ENCODE peak calls at places on chromosomes 3 and 15, in five cellular contexts. S is right atrium auricular region, G is GM23248, E is SJSA1, Z is heart left ventricle. X is an unnamed sample.

GRCh38 chr3:135556184-135556583 is 409.3 kb upstream of the PPP2R3A start:
- DNase-seq in S (no peak), G (peak; percentile 8), E (no peak), Z (no peak), X (no peak)

GRCh38 chr3:182989566-182989965 is 9.2 kb upstream of the DCUN1D1 start:
- DNase-seq in S (peak; percentile 30), G (no peak), Z (no peak), E (no peak), X (no peak)

GRCh38 chr15:52733696-52734255 is 54.6 kb upstream of the ATOSA start:
- DNase-seq in E (no peak), G (peak; percentile 29), Z (no peak), S (no peak), X (no peak)

GRCh38 chr3:141275032-141275422 is 43.4 kb downstream of the PXYLP1 start:
- DNase-seq in S (no peak), E (no peak), Z (no peak), G (peak; percentile 79), X (peak; percentile 46)

GRCh38 chr3:38006445-38006995 is 15.9 kb downstream of the VILL start:
- DNase-seq in Z (peak; percentile 26), E (no peak), G (no peak), S (no peak), X (no peak)

GRCh38 chr15:40927497-40928346 is 1.4 kb upstream of the DLL4 start:
- DNase-seq in Z (peak; percentile 34), E (no peak), S (no peak), G (peak; percentile 24), X (no peak)

GRCh38 chr3:149765762-149766334 is 13.6 kb upstream of the COMMD2 start:
- DNase-seq in Z (no peak), S (no peak), E (peak; percentile 52), G (peak; percentile 66), X (no peak)

GRCh38 chr3:137930976-137931375 is 79.0 kb upstream of the CLDN18 start:
- DNase-seq in E (no peak), S (no peak), G (no peak), Z (no peak), X (no peak)

GRCh38 chr15:89104172-89104564 is 15.9 kb downstream of the ABHD2 start:
- DNase-seq in Z (peak; percentile 41), S (no peak), G (peak; percentile 69), E (no peak), X (no peak)

GRCh38 chr3:11641683-11642407 is 1.9 kb downstream of the VGLL4 start:
- DNase-seq in E (peak; percentile 64), G (peak; percentile 76), Z (no peak), S (no peak), X (no peak)

GRCh38 chr3:185582871-185583270 is 3.2 kb upstream of the SENP2 start:
- DNase-seq in S (no peak), Z (no peak), E (no peak), G (no peak), X (no peak)

GRCh38 chr3:66396161-66396760 is 104.6 kb downstream of the LRIG1 start:
- DNase-seq in G (peak; percentile 45), E (no peak), S (no peak), Z (peak; percentile 9), X (no peak)

GRCh38 chr3:14279706-14280061 is 101.1 kb downstream of the LSM3 start:
- DNase-seq in G (no peak), E (no peak), Z (no peak), S (no peak), X (no peak)

GRCh38 chr3:146390967-146391366 is 78.4 kb downstream of the PLSCR2 start:
- DNase-seq in E (no peak), Z (no peak), G (peak; percentile 74), S (no peak), X (no peak)

GRCh38 chr3:15492847-15493360 is 28.6 kb downstream of the COLQ start:
- DNase-seq in E (no peak), Z (no peak), S (no peak), G (no peak), X (no peak)

GRCh38 chr3:112499328-112499727 is at the start of gene BTLA:
- DNase-seq in Z (no peak), S (no peak), E (no peak), G (no peak), X (no peak)

GRCh38 chr15:29765234-29765841 is 56.9 kb downstream of the TJP1 start:
- DNase-seq in G (no peak), E (no peak), S (no peak), Z (no peak), X (no peak)

GRCh38 chr3:34260266-34260990 is 462.0 kb downstream of the PDCD6IP start:
- DNase-seq in Z (peak; percentile 60), G (peak; percentile 61), E (peak; percentile 5), S (peak; percentile 62), X (no peak)

GRCh38 chr15:51227967-51228783 is 110.2 kb downstream of the CYP19A1 start:
- DNase-seq in Z (peak; percentile 36), S (peak; percentile 61), G (peak; percentile 96), E (peak; percentile 56), X (no peak)

GRCh38 chr3:71542548-71543370 is 40.8 kb downstream of the FOXP1 start:
- DNase-seq in E (peak; percentile 64), S (peak; percentile 92), G (peak; percentile 98), Z (peak; percentile 91), X (no peak)

GRCh38 chr15:70142322-70143191 is 44.8 kb upstream of the TLE3 start:
- DNase-seq in G (peak; percentile 59), Z (peak; percentile 82), E (peak; percentile 37), S (peak; percentile 67), X (no peak)

GRCh38 chr3:127738192-127738840 is 65.6 kb downstream of the ABTB1 start:
- DNase-seq in E (peak; percentile 91), Z (peak; percentile 65), S (no peak), G (peak; percentile 51), X (no peak)

GRCh38 chr15:81303241-81304225 is 20.4 kb downstream of the STARD5 start:
- DNase-seq in S (no peak), G (no peak), E (no peak), Z (no peak), X (no peak)

GRCh38 chr15:27449041-27449440 is 478.1 kb downstream of the GABRG3 start:
- DNase-seq in Z (no peak), E (no peak), G (peak; percentile 53), S (no peak), X (no peak)

GRCh38 chr3:24296441-24297205 is 198.0 kb downstream of the THRB start:
- DNase-seq in E (peak; percentile 64), G (peak; percentile 23), Z (no peak), S (no peak), X (no peak)

GRCh38 chr15:66433726-66434125 is 47.0 kb downstream of the MAP2K1 start:
- DNase-seq in S (no peak), G (peak; percentile 43), E (no peak), Z (no peak), X (no peak)

GRCh38 chr3:16094644-16095272 is 79.7 kb upstream of the GALNT15 start:
- DNase-seq in Z (no peak), E (no peak), S (no peak), G (no peak), X (no peak)

DNA sequence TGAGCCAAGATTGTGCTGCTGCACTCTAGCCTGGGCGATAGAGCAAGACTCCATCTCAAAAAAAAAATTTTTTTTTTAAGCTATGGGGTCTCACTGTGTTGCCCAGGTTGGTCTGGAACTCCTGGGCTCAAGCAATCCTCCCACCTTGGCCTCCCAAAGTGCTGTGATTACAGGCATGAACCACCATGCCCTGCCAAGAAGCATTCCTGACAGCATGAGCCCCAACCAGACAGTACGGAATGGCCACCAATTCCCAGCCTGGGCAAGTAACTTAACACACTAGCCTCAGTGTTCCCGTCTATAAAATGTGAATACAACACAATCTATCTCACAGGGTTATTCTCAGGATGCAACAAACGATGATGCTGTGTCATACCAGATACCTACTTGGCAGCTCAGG is 2.1 kb downstream of the TKT start:
- DNase-seq in G (peak; percentile 28), Z (no peak), E (no peak), S (no peak), X (no peak)
- H3K4me1 ChIP-seq in G (peaks cover 10% of the 10 kb centered on the region), Z (peaks cover 47% of the 10 kb centered on the region), E (peaks cover 31% of the 10 kb centered on the region), S (peaks cover 63% of the 10 kb centered on the region), X (peaks cover 56% of the 10 kb centered on the region)

GRCh38 chr15:36075333-36075732 is 504.1 kb upstream of the CDIN1 start:
- DNase-seq in G (no peak), S (no peak), E (no peak), Z (no peak), X (no peak)
- H3K4me1 ChIP-seq in G (no peaks in the 10 kb centered on the region), S (no peaks in the 10 kb centered on the region), E (no peaks in the 10 kb centered on the region), Z (no peaks in the 10 kb centered on the region), X (no peaks in the 10 kb centered on the region)

GRCh38 chr15:67908756-67909155 is 68.9 kb upstream of the RNU6-1 start:
- DNase-seq in Z (no peak), E (no peak), S (no peak), G (no peak), X (no peak)
- H3K4me1 ChIP-seq in Z (peaks cover 7% of the 10 kb centered on the region), E (peaks cover 1% of the 10 kb centered on the region), S (peaks cover 4% of the 10 kb centered on the region), G (no peaks in the 10 kb centered on the region), X (no peaks in the 10 kb centered on the region)

GRCh38 chr15:65414841-65415621 is 7.7 kb downstream of the IGDCC4 start:
- DNase-seq in E (peak; percentile 45), S (no peak), Z (peak; percentile 64), G (no peak), X (no peak)

GRCh38 chr15:65412556-65412955 is 10.2 kb downstream of the IGDCC4 start:
- DNase-seq in G (no peak), S (no peak), E (no peak), Z (no peak), X (no peak)

GRCh38 chr15:65411470-65412071 is 11.2 kb downstream of the IGDCC4 start:
- DNase-seq in Z (no peak), S (no peak), G (peak; percentile 33), E (no peak), X (no peak)

GRCh38 chr15:65413051-65413759 is 9.5 kb downstream of the IGDCC4 start:
- DNase-seq in E (no peak), Z (no peak), G (no peak), S (no peak), X (no peak)

GRCh38 chr15:65413760-65414144 is 9.0 kb downstream of the IGDCC4 start:
- DNase-seq in Z (no peak), E (peak; percentile 42), G (no peak), S (no peak), X (no peak)
- H3K4me1 ChIP-seq in Z (peaks cover 13% of the 10 kb centered on the region), E (peaks cover 39% of the 10 kb centered on the region), G (peaks cover 9% of the 10 kb centered on the region), S (peaks cover 14% of the 10 kb centered on the region), X (peaks cover 12% of the 10 kb centered on the region)

DNA sequence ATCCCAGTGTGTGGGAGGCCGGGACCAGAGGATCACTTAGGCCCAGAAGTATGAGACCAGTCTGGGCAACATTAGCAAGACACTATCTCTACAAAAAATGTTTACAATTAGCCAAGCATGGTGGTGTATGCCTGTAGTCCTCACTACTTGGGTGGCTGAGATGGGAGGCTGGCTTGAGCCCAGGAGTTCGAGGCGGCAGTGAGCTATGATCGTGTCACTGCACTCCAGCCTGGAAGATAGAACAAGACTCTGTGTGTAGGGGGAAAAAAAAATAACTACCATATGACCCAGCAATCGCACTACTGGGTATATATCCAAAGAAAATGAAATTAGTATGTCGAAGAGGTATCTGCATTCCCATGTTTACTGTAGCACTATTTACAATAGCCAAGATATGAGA is 22.6 kb downstream of the RYK start:
- DNase-seq in S (no peak), G (no peak), Z (no peak), E (peak; percentile 56), X (no peak)
- H3K4me1 ChIP-seq in S (peaks cover 35% of the 10 kb centered on the region), G (peaks cover 12% of the 10 kb centered on the region), Z (peaks cover 45% of the 10 kb centered on the region), E (peaks cover 26% of the 10 kb centered on the region), X (peaks cover 61% of the 10 kb centered on the region)

X was measured in vagina.